ENCODE peak calls at places on chromosomes 4 and X, in eight cellular contexts. U is mucosa of gallbladder, T is AG20443, H is Panc1, O is cardiac muscle cell, B is GM13977, G is fibroblast of gingiva, L is NCI-H1092 treated with DMSO at 0.1 percent for 48 hours. D is an unnamed sample.
A peak's percentile ranks its signal among the peaks of the same experiment; 100 is the strongest.

GRCh38 chr4:5801696-5802095 is 90.7 kb downstream of the EVC start:
- DNase-seq in U (no peak), T (no peak), H (no peak), O (no peak), B (no peak), G (no peak), L (no peak), D (no peak)

GRCh38 chrX:80412042-80412441 is 8.2 kb upstream of the TENT5D start:
- DNase-seq in U (no peak), T (no peak), H (no peak), O (no peak), B (no peak), G (no peak), L (no peak), D (no peak)

GRCh38 chr4:174764105-174764729 is 64.8 kb downstream of the GLRA3 start:
- DNase-seq in U (no peak), T (peak; percentile 37), H (peak; percentile 18), O (peak; percentile 64), B (peak; percentile 18), G (peak; percentile 34), L (peak; percentile 69), D (no peak)

GRCh38 chr4:48255959-48256342 is 13.7 kb downstream of the TEC start:
- DNase-seq in U (no peak), T (no peak), H (no peak), O (no peak), B (no peak), G (no peak), L (no peak), D (no peak)

GRCh38 chr4:136651278-136651667 is 881.0 kb downstream of the PCDH18 start:
- DNase-seq in U (no peak), T (no peak), H (no peak), O (no peak), B (no peak), G (no peak), L (no peak), D (no peak)

GRCh38 chr4:55169352-55169959 is 44.1 kb upstream of the KDR start:
- DNase-seq in U (peak; percentile 26), T (no peak), H (no peak), O (no peak), B (no peak), G (no peak), L (no peak), D (no peak)

GRCh38 chrX:86012188-86012587 is 35.2 kb downstream of the CHM start:
- DNase-seq in U (no peak), T (no peak), H (no peak), O (no peak), B (no peak), G (no peak), L (no peak), D (no peak)

GRCh38 chr4:53702334-53703266 is 111.3 kb upstream of the LNX1 start:
- DNase-seq in U (peak; percentile 82), T (peak; percentile 83), H (no peak), O (peak; percentile 95), B (peak; percentile 31), G (peak; percentile 82), L (peak; percentile 97), D (no peak)

GRCh38 chr4:39526810-39527295 is 386 bp downstream of the UGDH start:
- DNase-seq in U (no peak), T (no peak), H (no peak), O (no peak), B (peak; percentile 50), G (no peak), L (peak; percentile 45), D (no peak)

GRCh38 chr4:134189480-134189879 is 12.1 kb downstream of the PABPC4L start:
- DNase-seq in U (no peak), T (no peak), H (no peak), O (no peak), B (no peak), G (no peak), L (no peak), D (no peak)

GRCh38 chrX:130516123-130516522 is 114.3 kb downstream of the RBMX2 start:
- DNase-seq in U (no peak), T (no peak), H (no peak), O (no peak), B (no peak), G (no peak), L (no peak), D (no peak)

D was measured in T-helper 22 cell.